ENCODE peak calls at places on chromosomes 11 and 22, in seven cellular contexts. T is IMR-90, F is vagina, L is heart left ventricle, W is GM23338, P is brain microvascular endothelial cell, X is tibial artery. B is an unnamed sample. For H3K36me3, the result is how much of the 10 kb centered on the place peaks cover.

GRCh38 chr11:110629594-110629993 is 82.6 kb downstream of the ARHGAP20 start:
- DNase-seq in T (no peak), F (no peak), L (no peak), W (no peak), P (no peak), X (no peak), B (no peak)

GRCh38 chr11:119727523-119728081 is 1.4 kb downstream of the NECTIN1 start:
- DNase-seq in T (no peak), F (no peak), L (no peak), W (peak), P (no peak), X (no peak), B (peak)

GRCh38 chr11:105181100-105181499 is 41.5 kb upstream of the CARD18 start:
- DNase-seq in T (peak), F (no peak), L (peak), W (no peak), P (peak), X (no peak), B (no peak)

GRCh38 chr22:27409299-27409698 is 392.3 kb downstream of the MN1 start:
- DNase-seq in T (no peak), F (no peak), L (no peak), W (no peak), P (no peak), X (no peak), B (no peak)

GRCh38 chr11:10354389-10354788 is 49.5 kb downstream of the ADM start:
- DNase-seq in T (no peak), F (no peak), L (no peak), W (no peak), P (no peak), X (no peak), B (no peak)

GRCh38 chr11:128388182-128388815 is 199.1 kb downstream of the ETS1 start:
- DNase-seq in T (no peak), F (no peak), L (no peak), W (no peak), P (no peak), X (no peak), B (no peak)

GRCh38 chr11:9269492-9270030 is 4.4 kb upstream of the DENND5A start:
- DNase-seq in T (peak), F (no peak), L (no peak), W (no peak), P (no peak), X (peak), B (no peak)

GRCh38 chr22:48870436-48870835 is 957.2 kb downstream of the BRD1 start:
- DNase-seq in T (no peak), F (no peak), L (no peak), W (no peak), P (no peak), X (peak), B (no peak)

GRCh38 chr11:130472434-130472961 is 24.1 kb downstream of the ADAMTS15 start:
- DNase-seq in T (no peak), F (peak), L (no peak), W (no peak), P (no peak), X (no peak), B (no peak)

GRCh38 chr22:23363683-23364082 is 183.4 kb downstream of the BCR start:
- DNase-seq in T (no peak), F (no peak), L (no peak), W (no peak), P (no peak), X (no peak), B (no peak)

GRCh38 chr22:38788417-38788816 is 5.5 kb downstream of the DNAL4 start:
- DNase-seq in T (peak), F (no peak), L (peak), W (no peak), P (peak), X (peak), B (peak)

GRCh38 chr22:33832558-33833151 is 87.6 kb downstream of the LARGE1 start:
- DNase-seq in T (no peak), F (no peak), L (peak), W (no peak), P (no peak), X (no peak), B (no peak)

GRCh38 chr22:42937164-42937854 is 77.6 kb downstream of the PACSIN2 start:
- DNase-seq in T (peak), F (no peak), L (no peak), W (no peak), P (peak), X (peak), B (no peak)

GRCh38 chr22:20571531-20572007 is 64.2 kb downstream of the MED15 start:
- DNase-seq in T (no peak), F (no peak), L (no peak), W (peak), P (no peak), X (no peak), B (no peak)

GRCh38 chr11:69881467-69882269 is 62.5 kb upstream of the FGF3 start:
- DNase-seq in T (no peak), F (no peak), L (no peak), W (peak), P (no peak), X (no peak), B (no peak)
- TF ChIP-seq CTCF in T (no peak), F (no peak), L (no peak), W (peak), P (peak), X (no peak), B (no peak)

DNA sequence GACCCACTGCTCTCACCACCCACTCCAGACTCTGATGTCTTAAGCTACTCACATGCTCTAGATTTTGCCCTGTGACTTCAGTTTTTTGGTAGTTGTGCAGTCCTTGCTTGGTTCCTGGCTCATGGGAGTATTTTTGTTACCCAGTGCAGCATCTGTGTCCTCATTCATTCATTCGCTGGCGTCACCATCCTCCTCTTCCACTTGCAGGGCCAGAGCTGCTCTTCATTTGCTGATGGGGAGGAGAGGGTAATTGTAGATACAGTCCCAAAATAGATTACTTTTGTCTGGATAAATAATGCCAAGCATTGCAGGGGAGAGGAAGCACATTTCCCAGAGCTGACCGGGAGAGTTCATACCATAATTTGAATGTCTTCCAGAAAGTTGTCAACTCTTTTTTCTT is 12.7 kb downstream of the MRPL48 start:
- DNase-seq in T (no peak), F (no peak), L (no peak), W (no peak), P (no peak), X (no peak), B (no peak)
- H3K4me3 ChIP-seq in T (no peak), F (no peak), L (no peak), W (no peak), P (no peak), X (peak), B (no peak)

DNA sequence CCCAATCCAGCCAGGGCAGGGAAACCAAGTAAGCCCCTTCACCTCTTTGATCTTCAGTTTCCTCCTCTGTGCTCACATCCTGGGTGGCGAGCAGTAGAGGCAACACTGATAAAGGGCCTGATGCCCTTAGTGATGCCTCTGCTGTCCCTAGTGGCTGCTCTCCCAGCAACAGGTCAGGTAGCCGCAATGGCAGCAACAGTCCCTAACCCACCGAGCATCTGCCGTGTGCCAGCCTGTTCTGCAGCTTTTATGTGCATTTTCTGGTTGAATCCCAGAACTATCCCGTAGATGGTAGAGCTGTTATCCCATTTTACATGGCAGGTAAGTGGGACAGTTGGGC is 5.2 kb downstream of the SCYL1 start:
- DNase-seq in T (no peak), F (no peak), L (no peak), W (peak), P (no peak), X (no peak), B (no peak)
- H3K36me3 ChIP-seq in T (half or more), F (under half), L (half or more), W (under half), P (half or more), X (under half), B (under half)

GRCh38 chr11:45473491-45473890 is 187.3 kb upstream of the SYT13 start:
- DNase-seq in T (no peak), F (no peak), L (no peak), W (peak), P (no peak), X (peak), B (no peak)

GRCh38 chr11:45472713-45473317 is 186.7 kb upstream of the SYT13 start:
- DNase-seq in T (no peak), F (no peak), L (no peak), W (no peak), P (no peak), X (peak), B (no peak)

GRCh38 chr11:45482331-45482730 is 183.1 kb downstream of the CHST1 start:
- DNase-seq in T (no peak), F (no peak), L (no peak), W (no peak), P (no peak), X (peak), B (no peak)

GRCh38 chr11:45475135-45475534 is 189.0 kb upstream of the SYT13 start:
- DNase-seq in T (no peak), F (no peak), L (no peak), W (no peak), P (no peak), X (peak), B (no peak)

GRCh38 chr11:45477588-45477987 is 187.8 kb downstream of the CHST1 start:
- DNase-seq in T (no peak), F (no peak), L (no peak), W (no peak), P (no peak), X (no peak), B (no peak)
- TF ChIP-seq CTCF in T (no peak), F (no peak), L (no peak), W (no peak), P (no peak), X (no peak), B (no peak)

DNA sequence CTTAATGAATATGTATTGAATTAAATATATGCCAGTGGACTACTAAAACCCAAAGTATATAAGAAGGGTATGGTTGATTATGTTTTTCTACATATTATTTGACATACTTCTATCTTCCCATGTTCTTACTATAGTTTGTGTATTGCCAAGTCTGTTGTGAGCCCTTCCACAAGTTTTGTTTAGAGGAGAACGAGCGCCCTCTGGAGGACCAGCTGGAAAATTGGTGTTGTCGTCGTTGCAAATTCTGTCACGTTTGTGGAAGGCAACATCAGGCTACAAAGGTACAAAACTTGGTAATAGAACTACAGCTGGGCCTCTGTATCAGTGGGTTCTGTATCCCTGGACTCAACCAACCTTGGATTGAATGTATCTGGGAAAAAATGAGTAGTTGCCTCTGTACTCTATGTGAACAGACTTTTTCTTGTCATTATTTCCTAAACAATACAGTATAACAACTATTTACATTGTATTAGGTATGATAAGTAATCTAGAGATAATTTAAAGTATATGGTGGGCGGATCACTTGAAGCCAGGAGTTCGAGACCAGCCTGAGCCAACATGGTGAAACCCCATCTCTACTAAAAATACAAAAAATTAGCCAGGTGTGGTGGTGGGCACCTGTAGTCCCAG is 38.7 kb upstream of the TTC36 start:
- DNase-seq in T (peak), F (no peak), L (peak), W (peak), P (peak), X (peak), B (no peak)
- H3K4me3 ChIP-seq in T (no peak), F (no peak), L (no peak), W (no peak), P (no peak), X (no peak), B (no peak)

GRCh38 chr22:41672780-41673509 is 15.7 kb downstream of the SNU13 start:
- DNase-seq in T (no peak), F (no peak), L (no peak), W (peak), P (no peak), X (no peak), B (no peak)

GRCh38 chr22:41676134-41676533 is 12.5 kb downstream of the SNU13 start:
- DNase-seq in T (no peak), F (no peak), L (no peak), W (no peak), P (no peak), X (no peak), B (no peak)

GRCh38 chr22:41668971-41669911 is 19.4 kb downstream of the SNU13 start:
- DNase-seq in T (peak), F (no peak), L (no peak), W (no peak), P (peak), X (peak), B (peak)

GRCh38 chr22:41674941-41675340 is 13.7 kb downstream of the SNU13 start:
- DNase-seq in T (no peak), F (no peak), L (no peak), W (no peak), P (no peak), X (no peak), B (no peak)
- H3K36me3 ChIP-seq in T (under half), F (under half), L (half or more), W (under half), P (under half), X (under half), B (under half)

GRCh38 chr11:71080239-71081097 is 171.9 kb downstream of the SHANK2 start:
- DNase-seq in T (peak), F (no peak), L (no peak), W (peak), P (peak), X (no peak), B (peak)
- TF ChIP-seq CTCF in T (peak), F (peak), L (peak), W (peak), P (peak), X (peak), B (peak)